ENCODE peak calls at places on chromosomes 7 and 10, in nine cellular contexts. One of them, this sample, is unnamed.

GRCh38 chr7:80373431-80374032 is 138.3 kb downstream of the GNAT3 start:
- DNase-seq in HEK293T: no peak
- DNase-seq in posterior cingulate gyrus: no peak
- DNase-seq in lower lobe of right lung: no peak
- DNase-seq in fibroblast of the aortic adventitia: no peak
- DNase-seq in colonic mucosa: no peak
- DNase-seq in AG10803: no peak
- DNase-seq in GM13977: no peak
- DNase-seq in erythroblast: no peak
- DNase-seq in this sample: no peak

GRCh38 chr7:108307246-108307982 is 148.8 kb downstream of the NRCAM start:
- DNase-seq in HEK293T: no peak
- DNase-seq in posterior cingulate gyrus: no peak
- DNase-seq in lower lobe of right lung: no peak
- DNase-seq in fibroblast of the aortic adventitia: no peak
- DNase-seq in colonic mucosa: no peak
- DNase-seq in AG10803: no peak
- DNase-seq in GM13977: no peak
- DNase-seq in erythroblast: no peak
- DNase-seq in this sample: no peak

GRCh38 chr10:75497997-75498797 is 66.8 kb downstream of the LRMDA start:
- DNase-seq in HEK293T: no peak
- DNase-seq in posterior cingulate gyrus: no peak
- DNase-seq in lower lobe of right lung: no peak
- DNase-seq in fibroblast of the aortic adventitia: peak; percentile 98
- DNase-seq in colonic mucosa: no peak
- DNase-seq in AG10803: peak; percentile 86
- DNase-seq in GM13977: no peak
- DNase-seq in erythroblast: no peak
- DNase-seq in this sample: peak; percentile 93

GRCh38 chr7:137658194-137658900 is 188.4 kb downstream of the DGKI start:
- DNase-seq in HEK293T: no peak
- DNase-seq in posterior cingulate gyrus: no peak
- DNase-seq in lower lobe of right lung: no peak
- DNase-seq in fibroblast of the aortic adventitia: no peak
- DNase-seq in colonic mucosa: no peak
- DNase-seq in AG10803: no peak
- DNase-seq in GM13977: no peak
- DNase-seq in erythroblast: no peak
- DNase-seq in this sample: no peak

GRCh38 chr10:79249156-79250121 is 97.8 kb upstream of the PPIF start:
- DNase-seq in HEK293T: no peak
- DNase-seq in posterior cingulate gyrus: peak; percentile 48
- DNase-seq in lower lobe of right lung: no peak
- DNase-seq in fibroblast of the aortic adventitia: no peak
- DNase-seq in colonic mucosa: no peak
- DNase-seq in AG10803: no peak
- DNase-seq in GM13977: peak; percentile 79
- DNase-seq in erythroblast: no peak
- DNase-seq in this sample: no peak

GRCh38 chr7:158963780-158964222 is 107.4 kb downstream of the DYNC2I1 start:
- DNase-seq in HEK293T: no peak
- DNase-seq in posterior cingulate gyrus: no peak
- DNase-seq in lower lobe of right lung: no peak
- DNase-seq in fibroblast of the aortic adventitia: no peak
- DNase-seq in colonic mucosa: no peak
- DNase-seq in AG10803: no peak
- DNase-seq in GM13977: no peak
- DNase-seq in erythroblast: no peak
- DNase-seq in this sample: no peak

GRCh38 chr7:37943905-37944736 is 23.7 kb downstream of the EPDR1 start:
- DNase-seq in HEK293T: no peak
- DNase-seq in posterior cingulate gyrus: no peak
- DNase-seq in lower lobe of right lung: no peak
- DNase-seq in fibroblast of the aortic adventitia: no peak
- DNase-seq in colonic mucosa: no peak
- DNase-seq in AG10803: no peak
- DNase-seq in GM13977: peak; percentile 36
- DNase-seq in erythroblast: no peak
- DNase-seq in this sample: no peak

GRCh38 chr7:3002631-3003030 is 41.0 kb downstream of the CARD11 start:
- DNase-seq in HEK293T: no peak
- DNase-seq in posterior cingulate gyrus: no peak
- DNase-seq in lower lobe of right lung: no peak
- DNase-seq in fibroblast of the aortic adventitia: no peak
- DNase-seq in colonic mucosa: no peak
- DNase-seq in AG10803: no peak
- DNase-seq in GM13977: no peak
- DNase-seq in erythroblast: no peak
- DNase-seq in this sample: no peak

GRCh38 chr10:14569274-14570060 is 205.2 kb downstream of the FAM107B start:
- DNase-seq in HEK293T: no peak
- DNase-seq in posterior cingulate gyrus: no peak
- DNase-seq in lower lobe of right lung: peak; percentile 63
- DNase-seq in fibroblast of the aortic adventitia: no peak
- DNase-seq in colonic mucosa: peak; percentile 71
- DNase-seq in AG10803: no peak
- DNase-seq in GM13977: no peak
- DNase-seq in erythroblast: no peak
- DNase-seq in this sample: no peak

GRCh38 chr7:53397911-53398310 is 362.5 kb downstream of the POM121L12 start:
- DNase-seq in HEK293T: no peak
- DNase-seq in posterior cingulate gyrus: no peak
- DNase-seq in lower lobe of right lung: no peak
- DNase-seq in fibroblast of the aortic adventitia: no peak
- DNase-seq in colonic mucosa: no peak
- DNase-seq in AG10803: no peak
- DNase-seq in GM13977: no peak
- DNase-seq in erythroblast: no peak
- DNase-seq in this sample: no peak

GRCh38 chr7:81232084-81232799 is 313.4 kb upstream of the SEMA3C start:
- DNase-seq in HEK293T: no peak
- DNase-seq in posterior cingulate gyrus: peak; percentile 59
- DNase-seq in lower lobe of right lung: no peak
- DNase-seq in fibroblast of the aortic adventitia: no peak
- DNase-seq in colonic mucosa: no peak
- DNase-seq in AG10803: no peak
- DNase-seq in GM13977: no peak
- DNase-seq in erythroblast: no peak
- DNase-seq in this sample: no peak

GRCh38 chr7:158849553-158850389 is 6.6 kb upstream of the DYNC2I1 start:
- DNase-seq in HEK293T: no peak
- DNase-seq in posterior cingulate gyrus: no peak
- DNase-seq in lower lobe of right lung: no peak
- DNase-seq in fibroblast of the aortic adventitia: no peak
- DNase-seq in colonic mucosa: peak; percentile 82
- DNase-seq in AG10803: no peak
- DNase-seq in GM13977: no peak
- DNase-seq in erythroblast: no peak
- DNase-seq in this sample: no peak

GRCh38 chr7:135232720-135233119 is 918 bp upstream of the STRA8 start:
- DNase-seq in HEK293T: peak; percentile 79
- DNase-seq in posterior cingulate gyrus: no peak
- DNase-seq in lower lobe of right lung: no peak
- DNase-seq in fibroblast of the aortic adventitia: no peak
- DNase-seq in colonic mucosa: no peak
- DNase-seq in AG10803: no peak
- DNase-seq in GM13977: peak; percentile 3
- DNase-seq in erythroblast: peak; percentile 53
- DNase-seq in this sample: no peak

GRCh38 chr7:1987591-1988532 is 244.9 kb downstream of the MAD1L1 start:
- DNase-seq in HEK293T: no peak
- DNase-seq in posterior cingulate gyrus: no peak
- DNase-seq in lower lobe of right lung: no peak
- DNase-seq in fibroblast of the aortic adventitia: no peak
- DNase-seq in colonic mucosa: no peak
- DNase-seq in AG10803: no peak
- DNase-seq in GM13977: no peak
- DNase-seq in erythroblast: no peak
- DNase-seq in this sample: no peak

GRCh38 chr7:100911484-100911883 is 15.8 kb upstream of the ACHE start:
- DNase-seq in HEK293T: no peak
- DNase-seq in posterior cingulate gyrus: no peak
- DNase-seq in lower lobe of right lung: no peak
- DNase-seq in fibroblast of the aortic adventitia: no peak
- DNase-seq in colonic mucosa: no peak
- DNase-seq in AG10803: no peak
- DNase-seq in GM13977: no peak
- DNase-seq in erythroblast: no peak
- DNase-seq in this sample: no peak

GRCh38 chr7:36367561-36367889 is 22.1 kb upstream of the ANLN start:
- DNase-seq in HEK293T: no peak
- DNase-seq in posterior cingulate gyrus: no peak
- DNase-seq in lower lobe of right lung: no peak
- DNase-seq in fibroblast of the aortic adventitia: no peak
- DNase-seq in colonic mucosa: no peak
- DNase-seq in AG10803: no peak
- DNase-seq in GM13977: no peak
- DNase-seq in erythroblast: no peak
- DNase-seq in this sample: no peak

GRCh38 chr7:105587899-105588690 is 6.8 kb upstream of the EFCAB10 start:
- DNase-seq in HEK293T: no peak
- DNase-seq in posterior cingulate gyrus: no peak
- DNase-seq in lower lobe of right lung: no peak
- DNase-seq in fibroblast of the aortic adventitia: no peak
- DNase-seq in colonic mucosa: no peak
- DNase-seq in AG10803: peak; percentile 19
- DNase-seq in GM13977: no peak
- DNase-seq in erythroblast: no peak
- DNase-seq in this sample: no peak

GRCh38 chr7:400901-401485 is 111.0 kb downstream of the FOXL3 start:
- DNase-seq in HEK293T: no peak
- DNase-seq in posterior cingulate gyrus: no peak
- DNase-seq in lower lobe of right lung: peak; percentile 19
- DNase-seq in fibroblast of the aortic adventitia: no peak
- DNase-seq in colonic mucosa: no peak
- DNase-seq in AG10803: no peak
- DNase-seq in GM13977: no peak
- DNase-seq in erythroblast: no peak
- DNase-seq in this sample: no peak

GRCh38 chr7:2287742-2288141 is 26.5 kb downstream of the SNX8 start:
- DNase-seq in HEK293T: no peak
- DNase-seq in posterior cingulate gyrus: peak; percentile 26
- DNase-seq in lower lobe of right lung: no peak
- DNase-seq in fibroblast of the aortic adventitia: no peak
- DNase-seq in colonic mucosa: no peak
- DNase-seq in AG10803: no peak
- DNase-seq in GM13977: no peak
- DNase-seq in erythroblast: no peak
- DNase-seq in this sample: no peak

GRCh38 chr7:24894670-24895221 is 85.2 kb downstream of the OSBPL3 start:
- DNase-seq in HEK293T: no peak
- DNase-seq in posterior cingulate gyrus: no peak
- DNase-seq in lower lobe of right lung: no peak
- DNase-seq in fibroblast of the aortic adventitia: peak; percentile 25
- DNase-seq in colonic mucosa: no peak
- DNase-seq in AG10803: no peak
- DNase-seq in GM13977: no peak
- DNase-seq in erythroblast: peak; percentile 19
- DNase-seq in this sample: no peak

GRCh38 chr7:76065016-76065612 is 17.2 kb downstream of the MDH2 start:
- DNase-seq in HEK293T: no peak
- DNase-seq in posterior cingulate gyrus: no peak
- DNase-seq in lower lobe of right lung: no peak
- DNase-seq in fibroblast of the aortic adventitia: no peak
- DNase-seq in colonic mucosa: no peak
- DNase-seq in AG10803: no peak
- DNase-seq in GM13977: peak; percentile 20
- DNase-seq in erythroblast: no peak
- DNase-seq in this sample: no peak

GRCh38 chr7:3648276-3648675 is 347.2 kb downstream of the SDK1 start:
- DNase-seq in HEK293T: no peak
- DNase-seq in posterior cingulate gyrus: no peak
- DNase-seq in lower lobe of right lung: no peak
- DNase-seq in fibroblast of the aortic adventitia: no peak
- DNase-seq in colonic mucosa: no peak
- DNase-seq in AG10803: no peak
- DNase-seq in GM13977: no peak
- DNase-seq in erythroblast: no peak
- DNase-seq in this sample: no peak

GRCh38 chr10:74178042-74178791 is 27.2 kb downstream of the ADK start:
- DNase-seq in HEK293T: no peak
- DNase-seq in posterior cingulate gyrus: no peak
- DNase-seq in lower lobe of right lung: no peak
- DNase-seq in fibroblast of the aortic adventitia: no peak
- DNase-seq in colonic mucosa: no peak
- DNase-seq in AG10803: no peak
- DNase-seq in GM13977: no peak
- DNase-seq in erythroblast: no peak
- DNase-seq in this sample: no peak

GRCh38 chr10:11876805-11877395 is 53.7 kb downstream of the PROSER2 start:
- DNase-seq in HEK293T: no peak
- DNase-seq in posterior cingulate gyrus: no peak
- DNase-seq in lower lobe of right lung: no peak
- DNase-seq in fibroblast of the aortic adventitia: no peak
- DNase-seq in colonic mucosa: no peak
- DNase-seq in AG10803: no peak
- DNase-seq in GM13977: no peak
- DNase-seq in erythroblast: no peak
- DNase-seq in this sample: no peak

GRCh38 chr10:61486738-61487396 is 33.7 kb upstream of the TMEM26 start:
- DNase-seq in HEK293T: no peak
- DNase-seq in posterior cingulate gyrus: no peak
- DNase-seq in lower lobe of right lung: no peak
- DNase-seq in fibroblast of the aortic adventitia: peak; percentile 25
- DNase-seq in colonic mucosa: no peak
- DNase-seq in AG10803: peak; percentile 31
- DNase-seq in GM13977: no peak
- DNase-seq in erythroblast: no peak
- DNase-seq in this sample: no peak

GRCh38 chr7:142476077-142476476 is 218.2 kb upstream of the PRSS58 start:
- DNase-seq in HEK293T: no peak
- DNase-seq in posterior cingulate gyrus: no peak
- DNase-seq in lower lobe of right lung: no peak
- DNase-seq in fibroblast of the aortic adventitia: no peak
- DNase-seq in colonic mucosa: no peak
- DNase-seq in AG10803: peak; percentile 27
- DNase-seq in GM13977: no peak
- DNase-seq in erythroblast: no peak
- DNase-seq in this sample: no peak

GRCh38 chr7:1226155-1226901 is 6.3 kb upstream of the UNCX start:
- DNase-seq in HEK293T: no peak
- DNase-seq in posterior cingulate gyrus: no peak
- DNase-seq in lower lobe of right lung: no peak
- DNase-seq in fibroblast of the aortic adventitia: no peak
- DNase-seq in colonic mucosa: no peak
- DNase-seq in AG10803: no peak
- DNase-seq in GM13977: no peak
- DNase-seq in erythroblast: no peak
- DNase-seq in this sample: no peak

GRCh38 chr10:118698421-118698820 is 56.3 kb downstream of the CACUL1 start:
- DNase-seq in HEK293T: peak; percentile 18
- DNase-seq in posterior cingulate gyrus: no peak
- DNase-seq in lower lobe of right lung: no peak
- DNase-seq in fibroblast of the aortic adventitia: peak; percentile 41
- DNase-seq in colonic mucosa: peak; percentile 44
- DNase-seq in AG10803: no peak
- DNase-seq in GM13977: peak; percentile 41
- DNase-seq in erythroblast: peak; percentile 76
- DNase-seq in this sample: peak; percentile 64

GRCh38 chr7:142371586-142372377 is 113.9 kb upstream of the PRSS58 start:
- DNase-seq in HEK293T: no peak
- DNase-seq in posterior cingulate gyrus: no peak
- DNase-seq in lower lobe of right lung: no peak
- DNase-seq in fibroblast of the aortic adventitia: no peak
- DNase-seq in colonic mucosa: no peak
- DNase-seq in AG10803: no peak
- DNase-seq in GM13977: no peak
- DNase-seq in erythroblast: no peak
- DNase-seq in this sample: no peak

GRCh38 chr7:68148440-68148839 is 1151.8 kb downstream of the TYW1 start:
- DNase-seq in HEK293T: no peak
- DNase-seq in posterior cingulate gyrus: no peak
- DNase-seq in lower lobe of right lung: no peak
- DNase-seq in fibroblast of the aortic adventitia: no peak
- DNase-seq in colonic mucosa: no peak
- DNase-seq in AG10803: no peak
- DNase-seq in GM13977: no peak
- DNase-seq in erythroblast: no peak
- DNase-seq in this sample: no peak

GRCh38 chr10:50636576-50636975 is 12.8 kb upstream of the SGMS1 start:
- DNase-seq in HEK293T: no peak
- DNase-seq in posterior cingulate gyrus: no peak
- DNase-seq in lower lobe of right lung: no peak
- DNase-seq in fibroblast of the aortic adventitia: no peak
- DNase-seq in colonic mucosa: no peak
- DNase-seq in AG10803: no peak
- DNase-seq in GM13977: no peak
- DNase-seq in erythroblast: no peak
- DNase-seq in this sample: no peak

This sample was measured in adrenal gland.